ENCODE peak calls at places on chromosome 22, in eight cellular contexts. T, Q, F, P, E, G, Y and L are unnamed samples.

GRCh38 chr22:25419247-25420113 is 145.0 kb upstream of the GRK3 start:
- DNase-seq in T (no peak), Q (no peak), F (no peak), P (no peak), E (no peak), G (peak), Y (no peak), L (no peak)

GRCh38 chr22:29073618-29074275 is 912 bp downstream of the KREMEN1 start:
- DNase-seq in T (no peak), Q (no peak), F (no peak), P (peak), E (peak), G (peak), Y (peak), L (no peak)

GRCh38 chr22:30445438-30445936 is 19.9 kb downstream of the MTFP1 start:
- DNase-seq in T (no peak), Q (no peak), F (no peak), P (no peak), E (no peak), G (no peak), Y (no peak), L (no peak)

GRCh38 chr22:36425977-36426523 is 38.3 kb upstream of the MYH9 start:
- DNase-seq in T (no peak), Q (peak), F (no peak), P (no peak), E (peak), G (no peak), Y (no peak), L (no peak)

GRCh38 chr22:17268501-17269223 is 49.4 kb upstream of the ADA2 start:
- DNase-seq in T (no peak), Q (no peak), F (no peak), P (no peak), E (no peak), G (no peak), Y (no peak), L (no peak)

GRCh38 chr22:19942071-19942885 is 660 bp upstream of the TXNRD2 start:
- DNase-seq in T (no peak), Q (peak), F (no peak), P (no peak), E (no peak), G (no peak), Y (no peak), L (no peak)

GRCh38 chr22:49296561-49296960 is 531.1 kb downstream of the BRD1 start:
- DNase-seq in T (no peak), Q (no peak), F (peak), P (no peak), E (peak), G (no peak), Y (no peak), L (no peak)

GRCh38 chr22:45336971-45337431 is 27.3 kb downstream of the FAM118A start:
- DNase-seq in T (no peak), Q (no peak), F (peak), P (peak), E (peak), G (peak), Y (peak), L (no peak)

GRCh38 chr22:39997939-39998726 is 3.4 kb downstream of the FAM83F start:
- DNase-seq in T (no peak), Q (peak), F (no peak), P (peak), E (no peak), G (no peak), Y (peak), L (peak)

GRCh38 chr22:31445642-31446041 is 44.0 kb downstream of the EIF4ENIF1 start:
- DNase-seq in T (no peak), Q (no peak), F (no peak), P (no peak), E (no peak), G (no peak), Y (no peak), L (no peak)

GRCh38 chr22:30837531-30837930 is 131.0 kb downstream of the MORC2 start:
- DNase-seq in T (no peak), Q (no peak), F (peak), P (no peak), E (no peak), G (no peak), Y (no peak), L (no peak)

GRCh38 chr22:22058649-22059475 is 76.3 kb upstream of the TOP3B start:
- DNase-seq in T (no peak), Q (no peak), F (peak), P (no peak), E (no peak), G (no peak), Y (no peak), L (no peak)

GRCh38 chr22:42800731-42801536 is 56.1 kb downstream of the ARFGAP3 start:
- DNase-seq in T (no peak), Q (no peak), F (no peak), P (no peak), E (no peak), G (no peak), Y (no peak), L (no peak)

GRCh38 chr22:20547029-20547428 is 39.6 kb downstream of the MED15 start:
- DNase-seq in T (no peak), Q (no peak), F (no peak), P (no peak), E (no peak), G (no peak), Y (no peak), L (no peak)

GRCh38 chr22:18947905-18948304 is 11.8 kb upstream of the PRODH start:
- DNase-seq in T (no peak), Q (no peak), F (no peak), P (no peak), E (no peak), G (peak), Y (peak), L (no peak)

GRCh38 chr22:31958625-31959239 is 14.4 kb downstream of the YWHAH start:
- DNase-seq in T (no peak), Q (no peak), F (no peak), P (no peak), E (peak), G (no peak), Y (no peak), L (no peak)

GRCh38 chr22:25623851-25624250 is 59.4 kb downstream of the GRK3 start:
- DNase-seq in T (no peak), Q (no peak), F (no peak), P (no peak), E (no peak), G (no peak), Y (no peak), L (no peak)

GRCh38 chr22:20247010-20247505 is 21.1 kb downstream of the RTN4R start:
- DNase-seq in T (peak), Q (no peak), F (no peak), P (no peak), E (no peak), G (no peak), Y (no peak), L (no peak)

DNA sequence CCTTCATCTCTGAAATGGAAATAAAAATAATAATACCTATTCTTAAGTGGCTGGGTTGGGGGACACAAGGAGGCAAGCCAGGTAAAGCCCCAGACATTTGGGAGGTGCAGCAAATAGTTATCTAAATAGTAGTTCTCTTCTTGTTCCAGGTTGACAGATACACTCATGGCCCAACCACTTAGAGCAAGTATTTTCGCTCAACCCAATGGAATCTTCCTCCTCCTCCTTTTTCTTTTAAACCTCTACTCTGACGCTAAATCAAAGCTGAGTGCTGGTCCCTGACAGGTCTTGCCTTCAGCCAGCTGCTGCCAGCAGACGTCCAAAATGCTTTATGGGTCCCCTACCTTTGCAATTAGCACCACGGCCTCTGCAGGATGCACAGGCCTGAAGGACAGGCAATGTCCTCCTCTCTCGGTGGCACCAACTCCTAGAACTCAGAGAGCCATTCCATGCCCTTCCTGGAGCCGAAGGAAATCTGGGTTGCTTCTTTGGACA is 558.5 kb downstream of the MIAT start:
- DNase-seq in T (no peak), Q (no peak), F (no peak), P (no peak), E (no peak), G (no peak), Y (no peak), L (no peak)
- TF ChIP-seq POLR2A in T (no peak), Q (no peak), F (no peak), P (no peak), E (no peak), G (no peak), Y (no peak), L (no peak)

GRCh38 chr22:38755911-38756532 is at the start of gene SUN2:
- DNase-seq in T (peak), Q (peak), F (peak), P (peak), E (peak), G (peak), Y (peak), L (peak)
- TF ChIP-seq POLR2A in T (peak), Q (peak), F (peak), P (peak), E (peak), G (peak), Y (peak), L (peak)

GRCh38 chr22:35103756-35104155 is 37.8 kb downstream of the ISX start:
- DNase-seq in T (no peak), Q (no peak), F (no peak), P (no peak), E (no peak), G (no peak), Y (no peak), L (no peak)
- TF ChIP-seq POLR2A in T (no peak), Q (no peak), F (no peak), P (no peak), E (no peak), G (no peak), Y (no peak), L (no peak)

GRCh38 chr22:37503850-37504249 is 15.4 kb downstream of the CARD10 start:
- DNase-seq in T (no peak), Q (peak), F (no peak), P (peak), E (no peak), G (no peak), Y (peak), L (no peak)

GRCh38 chr22:37503183-37503683 is 16.0 kb downstream of the CARD10 start:
- DNase-seq in T (no peak), Q (no peak), F (no peak), P (no peak), E (no peak), G (no peak), Y (no peak), L (no peak)

GRCh38 chr22:37501610-37502341 is 15.6 kb upstream of the MFNG start:
- DNase-seq in T (no peak), Q (peak), F (no peak), P (peak), E (no peak), G (no peak), Y (peak), L (no peak)

GRCh38 chr22:37501176-37501609 is 15.0 kb upstream of the MFNG start:
- DNase-seq in T (no peak), Q (peak), F (no peak), P (peak), E (no peak), G (no peak), Y (no peak), L (no peak)

DNA sequence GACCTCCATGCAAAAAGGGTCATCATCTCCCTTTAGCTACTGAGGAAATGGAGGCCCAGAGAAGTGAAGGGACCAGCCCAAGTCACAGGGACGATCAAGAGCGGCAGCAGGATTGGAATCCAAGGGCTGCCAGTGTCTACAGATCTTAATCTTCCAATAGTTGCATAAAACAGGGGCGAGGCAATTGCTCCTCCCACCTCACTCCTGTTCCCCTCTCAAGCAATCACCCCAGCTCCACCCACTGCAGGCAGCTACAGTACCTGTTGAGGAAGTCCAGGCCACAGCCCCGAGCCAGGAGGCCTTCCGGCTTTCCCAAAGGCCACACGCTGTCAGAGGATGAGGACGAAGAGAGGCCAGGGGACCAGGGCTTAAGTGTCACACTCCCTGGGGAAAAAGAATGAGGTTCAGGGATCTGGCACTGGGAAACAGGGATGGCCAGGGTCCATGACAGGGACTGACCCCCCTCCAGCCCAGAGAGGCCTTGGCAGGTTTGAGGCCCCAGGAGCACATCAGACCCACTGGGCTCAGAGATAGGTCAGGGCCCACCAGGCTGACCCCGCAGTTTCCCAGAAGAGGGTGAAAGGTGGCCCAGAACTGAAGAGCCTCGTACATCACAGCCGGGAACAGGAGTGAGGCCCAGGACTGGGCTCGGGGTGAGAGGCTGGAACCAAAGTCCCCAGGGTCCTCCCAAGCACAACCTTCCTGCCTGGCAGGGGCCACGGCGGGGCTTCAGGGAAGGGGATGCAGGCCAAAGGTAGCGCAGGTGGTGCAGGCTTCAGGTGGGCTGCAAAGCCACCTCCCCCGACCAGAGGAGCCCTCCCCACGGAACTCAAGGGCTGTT is 16.4 kb upstream of the MFNG start:
- DNase-seq in T (no peak), Q (peak), F (no peak), P (peak), E (no peak), G (no peak), Y (peak), L (no peak)
- TF ChIP-seq POLR2A in T (no peak), Q (peak), F (no peak), P (peak), E (no peak), G (no peak), Y (no peak), L (no peak)